ENCODE peak calls at places on chromosomes 5 and 9, in five cellular contexts. One of them, this sample, is unnamed.

GRCh38 chr9:71202931-71203330 is 81.5 kb upstream of the TRPM3 start:
- DNase-seq in MM.1S: no peak
- DNase-seq in ACHN: no peak
- DNase-seq in stimulated activated CD8-positive, alpha-beta memory T cell treated with anti-CD3 and anti-CD28 coated beads, Interleukin-15, amount 100 ng/mL, for 1 hour: no peak
- DNase-seq in activated CD8-positive, alpha-beta T cell treated with anti-CD3 and anti-CD28 coated beads for 36 hours: no peak
- DNase-seq in this sample: no peak

GRCh38 chr9:114348906-114349482 is 19.3 kb downstream of the ORM2 start:
- DNase-seq in stimulated activated CD8-positive, alpha-beta memory T cell treated with anti-CD3 and anti-CD28 coated beads, Interleukin-15, amount 100 ng/mL, for 1 hour: peak
- DNase-seq in MM.1S: no peak
- DNase-seq in activated CD8-positive, alpha-beta T cell treated with anti-CD3 and anti-CD28 coated beads for 36 hours: peak
- DNase-seq in ACHN: peak
- DNase-seq in this sample: peak

GRCh38 chr5:945691-946541 is 53.2 kb downstream of the TRIP13 start:
- DNase-seq in MM.1S: no peak
- DNase-seq in ACHN: no peak
- DNase-seq in activated CD8-positive, alpha-beta T cell treated with anti-CD3 and anti-CD28 coated beads for 36 hours: no peak
- DNase-seq in stimulated activated CD8-positive, alpha-beta memory T cell treated with anti-CD3 and anti-CD28 coated beads, Interleukin-15, amount 100 ng/mL, for 1 hour: no peak
- DNase-seq in this sample: no peak

GRCh38 chr9:115229496-115229895 is 111.5 kb upstream of the TNC start:
- DNase-seq in activated CD8-positive, alpha-beta T cell treated with anti-CD3 and anti-CD28 coated beads for 36 hours: no peak
- DNase-seq in ACHN: peak
- DNase-seq in MM.1S: no peak
- DNase-seq in stimulated activated CD8-positive, alpha-beta memory T cell treated with anti-CD3 and anti-CD28 coated beads, Interleukin-15, amount 100 ng/mL, for 1 hour: no peak
- DNase-seq in this sample: no peak

GRCh38 chr9:126875780-126876510 is 15.5 kb downstream of the ZBTB34 start:
- DNase-seq in stimulated activated CD8-positive, alpha-beta memory T cell treated with anti-CD3 and anti-CD28 coated beads, Interleukin-15, amount 100 ng/mL, for 1 hour: no peak
- DNase-seq in ACHN: no peak
- DNase-seq in MM.1S: no peak
- DNase-seq in activated CD8-positive, alpha-beta T cell treated with anti-CD3 and anti-CD28 coated beads for 36 hours: no peak
- DNase-seq in this sample: no peak

GRCh38 chr9:31272456-31273295 is 1111.8 kb upstream of the ACO1 start:
- DNase-seq in MM.1S: no peak
- DNase-seq in activated CD8-positive, alpha-beta T cell treated with anti-CD3 and anti-CD28 coated beads for 36 hours: peak
- DNase-seq in stimulated activated CD8-positive, alpha-beta memory T cell treated with anti-CD3 and anti-CD28 coated beads, Interleukin-15, amount 100 ng/mL, for 1 hour: no peak
- DNase-seq in ACHN: no peak
- DNase-seq in this sample: no peak

GRCh38 chr5:72302171-72302570 is 17.9 kb downstream of the MRPS27 start:
- DNase-seq in MM.1S: no peak
- DNase-seq in ACHN: no peak
- DNase-seq in stimulated activated CD8-positive, alpha-beta memory T cell treated with anti-CD3 and anti-CD28 coated beads, Interleukin-15, amount 100 ng/mL, for 1 hour: no peak
- DNase-seq in activated CD8-positive, alpha-beta T cell treated with anti-CD3 and anti-CD28 coated beads for 36 hours: no peak
- DNase-seq in this sample: no peak

GRCh38 chr5:42569953-42570548 is 146.8 kb downstream of the GHR start:
- DNase-seq in MM.1S: no peak
- DNase-seq in ACHN: no peak
- DNase-seq in stimulated activated CD8-positive, alpha-beta memory T cell treated with anti-CD3 and anti-CD28 coated beads, Interleukin-15, amount 100 ng/mL, for 1 hour: no peak
- DNase-seq in activated CD8-positive, alpha-beta T cell treated with anti-CD3 and anti-CD28 coated beads for 36 hours: no peak
- DNase-seq in this sample: no peak

GRCh38 chr9:33185406-33185805 is 18.3 kb upstream of the B4GALT1 start:
- DNase-seq in ACHN: no peak
- DNase-seq in activated CD8-positive, alpha-beta T cell treated with anti-CD3 and anti-CD28 coated beads for 36 hours: no peak
- DNase-seq in MM.1S: no peak
- DNase-seq in stimulated activated CD8-positive, alpha-beta memory T cell treated with anti-CD3 and anti-CD28 coated beads, Interleukin-15, amount 100 ng/mL, for 1 hour: no peak
- DNase-seq in this sample: no peak

GRCh38 chr5:123599171-123599570 is 87.2 kb downstream of the CSNK1G3 start:
- DNase-seq in activated CD8-positive, alpha-beta T cell treated with anti-CD3 and anti-CD28 coated beads for 36 hours: no peak
- DNase-seq in ACHN: no peak
- DNase-seq in stimulated activated CD8-positive, alpha-beta memory T cell treated with anti-CD3 and anti-CD28 coated beads, Interleukin-15, amount 100 ng/mL, for 1 hour: no peak
- DNase-seq in MM.1S: no peak
- DNase-seq in this sample: no peak

GRCh38 chr5:82259172-82259800 is 18.9 kb downstream of the RPS23 start:
- DNase-seq in activated CD8-positive, alpha-beta T cell treated with anti-CD3 and anti-CD28 coated beads for 36 hours: no peak
- DNase-seq in ACHN: peak
- DNase-seq in stimulated activated CD8-positive, alpha-beta memory T cell treated with anti-CD3 and anti-CD28 coated beads, Interleukin-15, amount 100 ng/mL, for 1 hour: no peak
- DNase-seq in MM.1S: peak
- DNase-seq in this sample: no peak

GRCh38 chr5:98463222-98463621 is 310.2 kb upstream of the RGMB start:
- DNase-seq in stimulated activated CD8-positive, alpha-beta memory T cell treated with anti-CD3 and anti-CD28 coated beads, Interleukin-15, amount 100 ng/mL, for 1 hour: no peak
- DNase-seq in ACHN: no peak
- DNase-seq in MM.1S: no peak
- DNase-seq in activated CD8-positive, alpha-beta T cell treated with anti-CD3 and anti-CD28 coated beads for 36 hours: no peak
- DNase-seq in this sample: no peak

This sample was measured in GM12865.